ENCODE peak calls at places on chromosomes 12 and 14, in six cellular contexts. A, Q, K, G, W and S are unnamed samples.

GRCh38 chr14:73231874-73232851 is 5.1 kb upstream of the PAPLN start:
- DNase-seq in K (no peak), A (no peak), W (no peak), Q (peak), G (no peak), S (no peak)

GRCh38 chr12:106976668-106977067 is 10.3 kb downstream of the MTERF2 start:
- DNase-seq in G (no peak), K (no peak), Q (no peak), A (no peak), W (no peak), S (no peak)

GRCh38 chr12:15856097-15856982 is 25.8 kb upstream of the STRAP start:
- DNase-seq in A (peak), Q (no peak), K (peak), G (peak), W (peak), S (no peak)

GRCh38 chr12:553216-554000 is 93.7 kb downstream of the B4GALNT3 start:
- DNase-seq in G (no peak), K (no peak), Q (no peak), W (no peak), A (no peak), S (no peak)

GRCh38 chr12:75483411-75483810 is 2.9 kb downstream of the GLIPR1 start:
- DNase-seq in K (no peak), G (no peak), A (no peak), Q (no peak), W (no peak), S (no peak)

GRCh38 chr12:122508163-122508562 is 7.4 kb upstream of the ZCCHC8 start:
- DNase-seq in K (no peak), A (no peak), G (no peak), W (no peak), Q (no peak), S (no peak)

GRCh38 chr14:95315579-95315978 is 4.1 kb downstream of the CLMN start:
- DNase-seq in K (no peak), Q (no peak), A (no peak), G (no peak), W (no peak), S (no peak)

GRCh38 chr14:51129130-51129529 is 34.2 kb upstream of the TRIM9 start:
- DNase-seq in W (no peak), K (no peak), A (no peak), Q (no peak), G (no peak), S (no peak)

GRCh38 chr14:94936411-94936892 is 166.5 kb upstream of the GSC start:
- DNase-seq in K (no peak), A (peak), W (peak), Q (peak), G (no peak), S (no peak)

GRCh38 chr14:57071639-57072038 is 197.1 kb downstream of the EXOC5 start:
- DNase-seq in K (no peak), G (no peak), A (no peak), Q (no peak), W (no peak), S (no peak)

GRCh38 chr14:33972522-33973162 is 21.8 kb upstream of the EGLN3 start:
- DNase-seq in G (peak), K (no peak), A (no peak), W (no peak), Q (no peak), S (peak)

GRCh38 chr12:122080149-122081107 is 1.9 kb downstream of the MLXIP start:
- DNase-seq in W (peak), A (peak), G (no peak), Q (peak), K (no peak), S (no peak)

GRCh38 chr12:105769486-105769885 is 369.3 kb downstream of the NUAK1 start:
- DNase-seq in W (no peak), K (no peak), G (no peak), A (no peak), Q (no peak), S (no peak)

GRCh38 chr12:4307593-4308333 is 13.2 kb upstream of the TIGAR start:
- DNase-seq in G (no peak), A (peak), Q (peak), W (peak), K (peak), S (no peak)

GRCh38 chr12:45419317-45419716 is 203.4 kb downstream of the ANO6 start:
- DNase-seq in A (no peak), W (no peak), K (no peak), G (no peak), Q (no peak), S (no peak)

GRCh38 chr12:121779422-121779895 is 14.0 kb downstream of the RHOF start:
- DNase-seq in K (no peak), A (no peak), W (no peak), G (no peak), Q (no peak), S (no peak)

GRCh38 chr12:96907681-96908163 is 665 bp downstream of the NEDD1 start:
- DNase-seq in Q (no peak), A (peak), G (no peak), K (no peak), W (no peak), S (no peak)

GRCh38 chr12:47737936-47738335 is 12.6 kb upstream of the ENDOU start:
- DNase-seq in K (no peak), W (no peak), A (no peak), G (no peak), Q (no peak), S (no peak)

GRCh38 chr14:104610749-104611310 is 6.3 kb upstream of the TMEM179 start:
- DNase-seq in Q (no peak), A (no peak), G (no peak), W (peak), K (no peak), S (no peak)

GRCh38 chr14:99133563-99134332 is 138.2 kb downstream of the BCL11B start:
- DNase-seq in G (no peak), A (no peak), W (peak), K (no peak), Q (peak), S (no peak)

GRCh38 chr14:75460402-75460801 is 32.6 kb downstream of the JDP2 start:
- DNase-seq in Q (peak), A (no peak), G (no peak), W (no peak), K (no peak), S (no peak)

GRCh38 chr14:93036652-93037341 is 78.9 kb downstream of the ITPK1 start:
- DNase-seq in Q (peak), A (no peak), G (no peak), W (no peak), K (no peak), S (no peak)

GRCh38 chr12:42372154-42372791 is 46.3 kb downstream of the PPHLN1 start:
- DNase-seq in Q (no peak), K (peak), A (no peak), W (no peak), G (peak), S (peak)

GRCh38 chr12:121300083-121300819 is 3.7 kb upstream of the CAMKK2 start:
- DNase-seq in G (no peak), A (no peak), W (no peak), Q (no peak), K (no peak), S (no peak)

GRCh38 chr12:76020281-76020680 is 11.3 kb downstream of the PHLDA1 start:
- DNase-seq in K (peak), G (peak), W (peak), A (peak), Q (no peak), S (no peak)

GRCh38 chr12:115204957-115205754 is 521.2 kb upstream of the TBX3 start:
- DNase-seq in G (no peak), K (no peak), Q (no peak), W (no peak), A (no peak), S (no peak)

GRCh38 chr12:81208193-81208946 is 130.5 kb downstream of the ACSS3 start:
- DNase-seq in Q (no peak), K (no peak), G (no peak), A (peak), W (no peak), S (no peak)

GRCh38 chr12:51240971-51241370 is 2.3 kb downstream of the DAZAP2 start:
- DNase-seq in A (no peak), G (no peak), Q (no peak), K (no peak), W (no peak), S (no peak)

GRCh38 chr14:100536721-100537700 is 50.2 kb downstream of the BEGAIN start:
- DNase-seq in Q (peak), A (peak), G (no peak), W (peak), K (no peak), S (peak)

GRCh38 chr14:76955575-76956252 is 72.8 kb downstream of the IRF2BPL start:
- DNase-seq in G (peak), W (no peak), Q (no peak), K (no peak), A (no peak), S (no peak)

DNA sequence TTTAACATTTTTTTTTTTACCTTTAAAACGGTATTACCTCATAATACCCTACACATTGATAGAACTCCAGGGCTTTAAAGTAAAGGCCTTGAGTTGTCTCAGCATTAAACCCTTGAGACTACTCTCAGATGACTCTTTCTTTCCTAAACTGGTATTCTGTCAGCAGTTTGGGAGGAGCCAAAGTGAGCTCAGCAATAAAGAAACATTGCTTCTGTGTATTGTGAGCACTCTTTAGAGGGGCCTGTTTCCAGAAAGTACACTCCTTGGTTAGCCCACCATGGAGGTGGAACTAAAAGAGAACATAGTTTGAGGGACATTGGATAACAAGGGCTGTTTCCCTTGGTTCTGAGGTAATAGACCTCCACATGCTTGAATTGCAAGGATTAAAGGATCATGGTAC is 20.4 kb downstream of the MAP3K12 start:
- DNase-seq in A (no peak), G (no peak), Q (peak), K (no peak), W (no peak), S (no peak)
- TF ChIP-seq POLR2A in A (no peak), G (no peak), Q (no peak), K (no peak), W (no peak), S (no peak)

GRCh38 chr14:23588884-23589598 is 10.5 kb upstream of the JPH4 start:
- DNase-seq in A (peak), G (peak), K (peak), Q (peak), W (peak), S (peak)
- TF ChIP-seq POLR2AphosphoS5 in A (peak), G (peak), K (peak), Q (no peak), W (peak), S (peak)

DNA sequence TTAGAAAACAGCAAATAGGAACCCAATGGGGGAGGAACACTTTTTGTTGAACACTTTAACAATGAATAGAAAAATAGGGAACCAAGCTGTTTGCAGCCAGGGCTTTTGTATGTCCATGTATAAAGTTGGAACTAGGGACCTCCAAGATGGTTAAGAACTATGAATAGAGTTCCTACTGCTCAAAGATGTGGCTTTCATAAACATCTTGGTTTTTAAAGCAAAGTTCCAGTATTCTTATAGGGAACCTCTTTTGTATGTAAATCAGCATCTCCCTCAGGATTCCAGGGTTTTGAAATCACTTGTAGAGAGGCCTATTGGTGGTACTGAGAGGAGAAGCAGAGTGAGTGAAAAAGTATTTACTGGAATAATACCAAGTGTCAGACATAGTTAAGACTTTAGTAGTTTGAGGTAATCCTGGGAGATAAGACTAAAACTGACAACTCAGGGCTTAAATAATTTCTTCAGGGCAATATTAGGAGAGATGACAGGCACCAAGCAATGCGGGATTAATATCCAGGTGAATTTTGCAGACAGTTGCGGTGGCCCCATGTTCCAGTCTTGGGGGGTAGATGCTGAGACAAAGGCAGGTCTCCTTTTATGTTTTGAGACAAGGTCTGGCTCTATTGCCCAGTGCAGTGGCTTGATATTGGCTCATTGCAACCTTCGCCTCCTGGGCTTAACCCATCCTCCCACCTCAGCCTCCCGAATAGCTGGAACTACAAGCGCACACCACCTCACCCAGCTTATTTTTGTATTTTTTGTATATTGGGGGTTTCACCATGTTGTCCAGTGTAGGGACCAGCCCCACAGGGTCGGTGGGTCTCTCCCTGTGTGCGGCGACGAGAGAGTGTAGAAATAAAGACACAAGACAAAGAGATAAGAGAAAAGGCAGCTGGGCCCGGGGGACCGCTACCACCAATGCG is 10.4 kb upstream of the EID3 start:
- DNase-seq in K (no peak), G (no peak), A (no peak), W (no peak), Q (no peak), S (no peak)
- TF ChIP-seq POLR2A in K (no peak), G (no peak), A (no peak), W (no peak), Q (no peak), S (no peak)

GRCh38 chr14:78967111-78967809 is 797.1 kb downstream of the NRXN3 start:
- DNase-seq in Q (no peak), W (no peak), K (no peak), G (no peak), A (no peak), S (no peak)
- TF ChIP-seq POLR2AphosphoS5 in Q (no peak), W (no peak), K (no peak), G (no peak), A (no peak), S (no peak)

DNA sequence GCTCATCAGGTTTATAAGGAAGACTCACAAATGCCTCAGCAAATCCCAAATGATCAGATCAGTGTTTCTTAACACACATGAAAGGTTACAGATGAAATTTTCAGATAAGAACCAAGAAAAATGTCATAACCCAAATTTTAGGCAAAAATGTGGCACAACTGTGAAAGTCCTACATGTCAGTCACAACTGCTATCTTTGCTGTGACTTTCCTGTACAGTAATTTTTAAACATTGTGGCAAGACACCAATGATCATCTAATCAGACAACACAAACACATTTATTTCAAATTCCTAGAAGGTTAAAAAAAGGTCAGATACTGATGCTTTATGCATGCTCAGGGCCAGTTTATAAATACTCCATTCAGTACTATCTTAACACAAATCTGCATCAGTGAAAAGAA is 31.1 kb downstream of the NUDT4 start:
- DNase-seq in K (no peak), A (no peak), G (no peak), W (no peak), Q (no peak), S (no peak)
- TF ChIP-seq POLR2A in K (no peak), A (no peak), G (no peak), W (no peak), Q (no peak), S (no peak)

DNA sequence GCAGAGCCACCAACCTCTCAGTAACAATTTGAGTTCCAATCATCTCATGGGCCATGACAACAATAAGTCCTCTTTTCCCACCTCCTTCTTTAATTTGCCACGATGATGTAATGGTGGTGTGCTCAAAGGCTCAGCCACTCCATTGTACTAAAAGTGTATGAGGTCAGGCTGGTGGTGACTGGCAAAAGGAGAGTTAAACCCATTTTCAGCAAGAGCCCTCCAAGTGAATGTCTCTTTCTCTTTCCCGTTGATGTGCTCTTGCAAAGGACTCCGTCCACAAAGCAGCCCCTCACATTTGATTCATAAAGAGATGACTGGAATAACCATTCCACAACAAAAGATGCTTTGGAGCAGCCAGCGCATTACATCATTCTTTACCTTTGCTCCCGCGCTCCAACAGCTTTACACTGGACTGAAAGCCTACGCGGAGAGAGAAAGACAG is 41.6 kb downstream of the DUSP16 start:
- DNase-seq in A (no peak), G (no peak), W (no peak), Q (no peak), K (no peak), S (no peak)
- TF ChIP-seq POLR2AphosphoS5 in A (no peak), G (no peak), W (no peak), Q (no peak), K (no peak), S (no peak)

GRCh38 chr14:91229005-91229382 is 15.5 kb downstream of the GPR68 start:
- DNase-seq in G (no peak), K (no peak), Q (no peak), A (no peak), W (no peak), S (no peak)

GRCh38 chr14:91231446-91231845 is 13.1 kb downstream of the GPR68 start:
- DNase-seq in Q (no peak), A (no peak), K (no peak), W (no peak), G (no peak), S (no peak)

GRCh38 chr14:91228112-91229004 is 16.1 kb downstream of the GPR68 start:
- DNase-seq in Q (no peak), G (peak), A (no peak), K (no peak), W (no peak), S (peak)

GRCh38 chr14:91230363-91231035 is 14.0 kb downstream of the GPR68 start:
- DNase-seq in Q (no peak), A (no peak), G (no peak), W (no peak), K (no peak), S (no peak)

GRCh38 chr14:91229743-91230200 is 14.7 kb downstream of the GPR68 start:
- DNase-seq in K (no peak), G (peak), Q (no peak), A (peak), W (no peak), S (peak)
- TF ChIP-seq POLR2A in K (no peak), G (peak), Q (no peak), A (no peak), W (no peak), S (peak)

GRCh38 chr12:95808146-95808545 is 17.6 kb upstream of the NTN4 start:
- DNase-seq in G (no peak), Q (no peak), W (no peak), A (no peak), K (no peak), S (no peak)

GRCh38 chr12:95803817-95804216 is 13.3 kb upstream of the NTN4 start:
- DNase-seq in A (no peak), K (no peak), G (no peak), W (no peak), Q (no peak), S (no peak)

GRCh38 chr12:95809000-95809680 is 18.6 kb upstream of the NTN4 start:
- DNase-seq in K (no peak), W (no peak), G (no peak), Q (no peak), A (no peak), S (no peak)

GRCh38 chr12:95804296-95804695 is 13.7 kb upstream of the NTN4 start:
- DNase-seq in G (no peak), Q (no peak), A (no peak), W (no peak), K (no peak), S (no peak)

GRCh38 chr12:95805864-95806669 is 15.5 kb upstream of the NTN4 start:
- DNase-seq in A (no peak), Q (no peak), G (no peak), K (peak), W (no peak), S (no peak)
- TF ChIP-seq POLR2AphosphoS5 in A (no peak), Q (no peak), G (no peak), K (no peak), W (peak), S (no peak)